ENCODE peak calls at places on chromosomes 13 and 19, in six cellular contexts. P is pancreas, B is fibroblast of lung, Q is heart right ventricle, D is fibroblast of mammary gland, J is heart left ventricle. G is an unnamed sample.

GRCh38 chr13:62357887-62358645 is 942.4 kb upstream of the PCDH20 start:
- DNase-seq in Q (no peak), J (no peak), D (peak), P (peak), B (peak), G (peak)

GRCh38 chr19:46955813-46956371 is 63.7 kb upstream of the NPAS1 start:
- DNase-seq in P (no peak), J (no peak), Q (no peak), B (no peak), D (no peak), G (no peak)

GRCh38 chr13:41568143-41568989 is 111.0 kb downstream of the RGCC start:
- DNase-seq in Q (no peak), B (no peak), J (no peak), P (no peak), D (no peak), G (no peak)

GRCh38 chr19:6057651-6058365 is 52.5 kb downstream of the RFX2 start:
- DNase-seq in P (no peak), Q (no peak), D (no peak), B (no peak), J (no peak), G (no peak)

GRCh38 chr19:3868770-3869456 is at the start of gene ZFR2:
- DNase-seq in D (no peak), P (no peak), J (no peak), Q (no peak), B (no peak), G (no peak)

GRCh38 chr19:5713228-5713627 is 6.7 kb downstream of the LONP1 start:
- DNase-seq in B (no peak), P (no peak), D (no peak), Q (no peak), J (no peak), G (no peak)

GRCh38 chr13:32175307-32175706 is 139.9 kb downstream of the ZAR1L start:
- DNase-seq in J (no peak), P (no peak), Q (no peak), D (peak), B (no peak), G (no peak)

GRCh38 chr13:113452942-113453901 is at the start of gene ADPRHL1:
- DNase-seq in J (peak), D (no peak), B (no peak), Q (peak), P (no peak), G (no peak)

GRCh38 chr13:110102053-110102452 is 204.9 kb downstream of the COL4A1 start:
- DNase-seq in J (no peak), Q (no peak), B (no peak), D (no peak), P (no peak), G (no peak)

GRCh38 chr13:105984236-105984635 is 551.2 kb downstream of the EFNB2 start:
- DNase-seq in Q (no peak), D (no peak), B (no peak), J (no peak), P (no peak), G (peak)

GRCh38 chr13:107518292-107518691 is 697.0 kb downstream of the LIG4 start:
- DNase-seq in J (no peak), D (peak), P (no peak), Q (no peak), B (peak), G (peak)

GRCh38 chr13:26300140-26300539 is 46.2 kb downstream of the CDK8 start:
- DNase-seq in B (peak), D (peak), P (no peak), J (no peak), Q (no peak), G (peak)

GRCh38 chr13:80047406-80047805 is 293.5 kb downstream of the SPRY2 start:
- DNase-seq in J (no peak), B (peak), P (no peak), Q (no peak), D (peak), G (no peak)

GRCh38 chr13:74162135-74162534 is 27.9 kb upstream of the KLF12 start:
- DNase-seq in B (no peak), J (no peak), Q (no peak), P (no peak), D (no peak), G (no peak)

GRCh38 chr13:102091231-102091630 is 310.6 kb downstream of the FGF14 start:
- DNase-seq in J (no peak), D (peak), P (no peak), Q (no peak), B (peak), G (peak)

GRCh38 chr13:61470801-61471200 is 55.2 kb upstream of the PCDH20 start:
- DNase-seq in Q (no peak), D (no peak), B (no peak), J (no peak), P (no peak), G (no peak)

GRCh38 chr13:69796256-69796655 is 311.4 kb upstream of the ATXN8OS start:
- DNase-seq in J (no peak), B (no peak), Q (no peak), D (no peak), P (no peak), G (no peak)

GRCh38 chr13:25966086-25966485 is 85.7 kb downstream of the SHISA2 start:
- DNase-seq in B (peak), D (no peak), P (no peak), Q (no peak), J (no peak), G (no peak)

GRCh38 chr13:44045179-44045562 is 165.5 kb downstream of the LACC1 start:
- DNase-seq in Q (no peak), D (no peak), B (no peak), P (no peak), J (no peak), G (no peak)

GRCh38 chr19:55600336-55601028 is 394 bp downstream of the ZNF524 start:
- DNase-seq in Q (peak), D (no peak), B (peak), P (no peak), J (no peak), G (no peak)

GRCh38 chr13:50089633-50090032 is 74.4 kb downstream of the KCNRG start:
- DNase-seq in J (no peak), Q (no peak), D (no peak), B (no peak), P (no peak), G (no peak)

GRCh38 chr13:112588490-112589297 is 741 bp upstream of the TUBGCP3 start:
- DNase-seq in Q (no peak), B (no peak), J (no peak), D (no peak), P (peak), G (no peak)

GRCh38 chr13:44259045-44260042 is 114.3 kb upstream of the SERP2 start:
- DNase-seq in P (no peak), J (no peak), D (peak), Q (no peak), B (peak), G (peak)

GRCh38 chr13:73187106-73187505 is 128.3 kb downstream of the KLF5 start:
- DNase-seq in P (no peak), B (no peak), D (peak), J (no peak), Q (no peak), G (peak)

GRCh38 chr13:111249637-111250360 is 70.6 kb upstream of the TEX29 start:
- DNase-seq in Q (no peak), P (no peak), J (no peak), D (no peak), B (peak), G (no peak)

GRCh38 chr19:575527-576506 is 3.4 kb downstream of the BSG start:
- DNase-seq in J (peak), Q (peak), P (no peak), D (peak), B (peak), G (peak)

GRCh38 chr19:18007939-18008673 is at the start of gene ARRDC2:
- DNase-seq in B (peak), P (peak), Q (peak), D (peak), J (peak), G (peak)

GRCh38 chr13:38543561-38543960 is 143.3 kb upstream of the FREM2 start:
- DNase-seq in Q (no peak), J (no peak), D (no peak), B (peak), P (no peak), G (peak)

GRCh38 chr13:113769106-113769505 is 10.1 kb downstream of the TMEM255B start:
- DNase-seq in B (no peak), P (no peak), J (no peak), D (no peak), Q (no peak), G (no peak)

GRCh38 chr13:94595006-94595942 is 678 bp downstream of the TGDS start:
- DNase-seq in Q (no peak), P (no peak), B (peak), J (no peak), D (peak), G (peak)

GRCh38 chr13:98142427-98143156 is at the start of gene FARP1:
- DNase-seq in J (peak), P (peak), Q (peak), B (peak), D (peak), G (peak)

GRCh38 chr13:98143157-98143553 is 261 bp downstream of the FARP1 start:
- DNase-seq in P (no peak), B (no peak), D (no peak), Q (peak), J (peak), G (no peak)

GRCh38 chr13:98141938-98142426 is 912 bp upstream of the FARP1 start:
- DNase-seq in P (no peak), Q (peak), B (no peak), D (no peak), J (no peak), G (no peak)

GRCh38 chr13:98143601-98144500 is 957 bp downstream of the FARP1 start:
- DNase-seq in P (peak), J (peak), B (peak), Q (peak), D (peak), G (peak)

DNA sequence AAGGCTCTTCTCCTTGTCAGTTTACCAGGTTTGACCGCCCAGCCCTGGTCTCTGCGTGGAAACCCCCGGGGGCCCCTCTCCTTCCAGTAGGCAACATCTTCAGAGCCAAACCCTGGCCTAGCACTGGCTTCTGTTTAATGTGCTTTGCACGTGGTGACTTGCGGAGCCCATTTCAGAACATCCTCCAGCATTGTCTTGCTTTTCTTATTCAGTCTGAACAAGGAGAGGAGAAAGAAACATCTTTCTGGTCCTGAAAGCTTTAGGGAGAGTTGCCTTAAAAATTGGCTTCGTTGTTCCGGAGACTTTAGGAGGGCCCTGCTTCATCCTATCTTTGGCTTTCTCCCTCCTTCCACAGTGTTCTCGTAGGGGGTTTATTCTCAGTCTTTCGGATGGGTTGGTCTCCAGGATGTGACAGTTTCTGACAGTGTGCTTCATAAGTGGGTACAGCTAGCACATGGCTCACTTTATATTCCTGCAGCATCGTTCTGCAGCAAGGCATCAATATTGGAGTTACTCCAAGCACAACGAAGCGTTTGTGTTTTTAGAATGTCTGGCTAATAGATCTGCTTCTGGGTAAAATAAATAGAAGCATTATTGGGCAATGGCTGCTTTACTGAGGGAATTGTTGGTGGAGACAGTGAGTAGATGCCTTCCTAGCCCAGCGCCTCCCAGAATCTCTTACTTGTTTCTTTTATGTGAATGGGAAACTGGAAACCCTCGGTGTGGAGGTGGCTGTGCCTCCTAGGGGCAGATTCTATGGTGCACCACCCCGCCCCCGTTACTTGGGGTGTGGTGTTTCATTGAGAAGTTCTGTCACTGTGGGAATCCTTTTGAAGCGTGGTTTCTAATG is 1.8 kb downstream of the FARP1 start:
- DNase-seq in Q (no peak), B (peak), D (peak), J (no peak), P (peak), G (peak)
- TF ChIP-seq CTCF in Q (no peak), B (peak), D (peak), J (no peak), P (no peak), G (peak)

DNA sequence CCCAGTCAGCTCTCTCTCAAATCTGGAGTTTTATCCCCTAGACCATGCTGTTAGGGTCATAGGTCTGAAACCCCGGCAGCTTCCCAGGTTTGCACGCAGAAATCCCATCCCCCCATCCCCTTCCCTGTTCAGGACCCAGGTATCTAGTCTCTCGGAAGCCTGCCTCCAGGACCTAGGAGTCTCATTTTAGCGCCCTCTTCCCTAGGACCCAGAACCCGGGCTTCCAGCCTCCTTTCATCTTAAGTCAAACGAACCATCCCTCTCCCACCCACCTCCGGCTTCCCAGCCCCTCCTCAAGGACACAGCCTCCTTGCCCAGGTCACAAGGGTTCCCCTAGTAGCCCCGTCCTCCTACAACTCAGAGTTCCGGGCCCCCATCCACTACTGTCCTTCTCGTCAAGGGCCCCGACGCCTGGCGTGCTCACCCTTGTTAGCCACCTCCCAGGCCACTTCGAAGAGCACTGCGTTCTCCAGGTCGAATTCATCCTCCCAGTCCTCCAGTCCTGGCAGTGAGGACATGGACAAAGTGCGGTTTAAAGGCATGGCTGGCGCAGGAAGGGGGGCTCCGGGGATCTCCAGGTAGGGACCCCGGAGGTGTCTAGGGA is 436 bp downstream of the GYS1 start:
- DNase-seq in J (no peak), D (no peak), Q (peak), P (no peak), B (no peak), G (peak)
- H3K4me3 ChIP-seq in J (peak), D (peak), Q (peak), P (peak), B (peak), G (peak)

GRCh38 chr13:24540236-24541126 is 27.9 kb upstream of the PARP4 start:
- DNase-seq in P (no peak), D (peak), B (no peak), Q (no peak), J (no peak), G (no peak)
- TF ChIP-seq CTCF in P (no peak), D (peak), B (no peak), Q (no peak), J (no peak), G (no peak)

GRCh38 chr19:31352296-31352781 is 3.1 kb upstream of the TSHZ3 start:
- DNase-seq in B (no peak), Q (no peak), P (no peak), J (no peak), D (no peak), G (no peak)

GRCh38 chr19:31354316-31354715 is 5.1 kb upstream of the TSHZ3 start:
- DNase-seq in Q (no peak), B (no peak), J (no peak), P (no peak), D (no peak), G (no peak)

GRCh38 chr19:31353826-31354225 is 4.6 kb upstream of the TSHZ3 start:
- DNase-seq in D (no peak), P (peak), J (no peak), B (no peak), Q (no peak), G (no peak)

GRCh38 chr19:31351212-31352193 is 2.3 kb upstream of the TSHZ3 start:
- DNase-seq in P (peak), B (peak), J (peak), D (peak), Q (no peak), G (peak)

DNA sequence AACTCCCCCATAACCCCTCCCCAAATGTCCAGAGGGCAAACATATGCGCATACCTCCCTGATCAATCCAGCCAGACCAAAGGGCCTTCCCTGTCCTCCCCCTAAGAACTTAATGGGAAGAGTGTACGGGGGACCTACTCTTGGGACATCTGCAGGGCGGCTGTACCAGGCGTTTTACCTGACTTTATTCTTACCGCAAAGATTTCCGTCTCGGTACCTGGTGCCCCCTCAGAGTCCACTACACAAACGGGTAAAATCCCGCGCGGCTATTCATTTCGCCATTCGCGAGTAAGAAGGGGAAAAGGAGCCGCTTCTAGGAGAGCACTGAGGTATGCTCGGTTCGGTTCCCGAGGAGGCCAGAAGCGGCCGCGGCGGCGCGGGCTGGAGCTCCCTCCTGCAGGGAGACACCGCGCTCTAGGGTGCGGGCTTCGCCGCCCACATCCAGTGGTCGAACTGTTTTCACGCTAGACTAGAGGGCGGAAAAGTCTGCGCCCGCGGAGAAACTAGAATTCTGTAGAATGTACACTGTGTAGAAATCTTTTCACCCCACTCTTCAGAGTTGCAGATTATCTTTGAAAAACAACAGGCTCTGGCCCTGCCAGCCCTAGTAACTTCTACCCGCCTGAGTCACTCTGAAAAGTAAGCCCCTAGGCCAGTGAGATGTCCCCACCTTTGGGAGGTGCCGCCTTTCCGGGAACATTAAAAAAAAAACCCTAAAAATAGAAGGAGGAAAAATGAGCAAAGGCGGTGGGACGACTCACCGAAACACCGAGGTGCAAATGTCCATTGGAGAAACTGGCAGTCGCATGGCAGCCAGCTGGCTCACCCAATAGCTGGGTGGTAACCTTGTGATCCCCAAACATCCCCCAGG is 3.8 kb upstream of the TSHZ3 start:
- DNase-seq in J (no peak), D (no peak), B (no peak), Q (no peak), P (no peak), G (no peak)
- H3K4me3 ChIP-seq in J (no peak), D (no peak), B (no peak), Q (no peak), P (no peak), G (no peak)

DNA sequence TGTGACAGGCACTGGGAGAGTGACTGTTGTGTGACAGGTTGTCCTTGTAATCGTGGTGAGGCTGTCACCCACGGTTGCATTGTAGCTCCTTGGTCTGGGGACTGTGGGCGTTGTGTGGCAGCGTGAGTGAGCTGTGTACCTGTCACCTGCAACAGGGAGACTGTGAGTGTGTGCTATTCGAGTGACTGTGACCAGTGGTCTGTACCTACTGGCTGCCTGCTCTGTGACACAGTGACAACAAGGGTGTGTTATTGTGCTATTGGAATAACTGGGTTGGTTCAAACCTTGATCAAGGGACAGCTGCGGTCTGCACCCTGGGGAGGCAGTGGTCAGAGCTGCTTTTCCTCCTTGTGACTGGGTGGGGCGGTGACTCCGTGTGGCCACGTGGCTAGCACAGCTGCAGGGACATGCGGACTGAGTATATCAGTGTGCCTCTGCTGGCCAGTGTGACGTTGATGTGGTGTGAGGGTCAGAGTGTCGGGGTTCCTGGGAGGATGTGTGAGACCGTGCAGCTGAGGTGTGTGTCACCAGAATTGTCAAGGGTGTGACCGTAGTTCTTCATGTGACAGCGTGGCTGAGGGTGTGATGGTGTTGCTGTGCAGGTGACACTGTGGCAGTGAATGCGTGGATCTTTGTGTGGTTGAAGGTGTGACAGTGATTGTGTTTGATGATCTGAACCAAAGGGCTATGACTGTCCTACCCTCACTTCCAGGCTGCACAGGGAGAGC is 10.1 kb upstream of the NFIX start:
- DNase-seq in J (peak), B (peak), P (peak), Q (peak), D (peak), G (no peak)
- TF ChIP-seq CTCF in J (no peak), B (no peak), P (no peak), Q (no peak), D (no peak), G (no peak)

GRCh38 chr13:40206241-40207109 is 460.0 kb downstream of the FOXO1 start:
- DNase-seq in B (peak), D (peak), J (no peak), Q (no peak), P (peak), G (peak)
- H3K4me3 ChIP-seq in B (no peak), D (no peak), J (no peak), Q (no peak), P (no peak), G (no peak)

GRCh38 chr19:58518261-58519086 is 1.1 kb downstream of the ZBTB45 start:
- DNase-seq in P (peak), J (no peak), Q (no peak), B (no peak), D (no peak), G (peak)

GRCh38 chr19:58519355-58520256 is at the start of gene ZBTB45:
- DNase-seq in D (peak), J (peak), B (peak), P (peak), Q (peak), G (peak)

GRCh38 chr19:58520257-58520599 is 618 bp upstream of the ZBTB45 start:
- DNase-seq in Q (no peak), D (no peak), P (no peak), B (no peak), J (no peak), G (no peak)

GRCh38 chr19:58516964-58517833 is 2.4 kb downstream of the ZBTB45 start:
- DNase-seq in B (no peak), D (no peak), Q (no peak), P (peak), J (peak), G (no peak)

GRCh38 chr19:58519087-58519354 is 589 bp downstream of the ZBTB45 start:
- DNase-seq in D (peak), Q (peak), P (peak), J (peak), B (peak), G (peak)
- TF ChIP-seq CTCF in D (peak), Q (no peak), P (peak), J (peak), B (peak), G (peak)

GRCh38 chr19:48638831-48639381 is 1.7 kb upstream of the DBP start:
- DNase-seq in J (no peak), P (peak), Q (peak), D (no peak), B (no peak), G (no peak)
- H3K4me3 ChIP-seq in J (peak), P (no peak), Q (peak), D (no peak), B (no peak), G (no peak)